ENCODE peak calls at places on chromosome 9, in four cellular contexts. C is ELF-1, Q is fibroblast of villous mesenchyme, S is amniotic stem cell. G is an unnamed sample.

GRCh38 chr9:35760651-35761050 is 6.6 kb upstream of the MSMP start:
- DNase-seq in C (no peak), Q (no peak), S (no peak), G (peak)

GRCh38 chr9:5939530-5939929 is 48.8 kb downstream of the MLANA start:
- DNase-seq in C (no peak), Q (no peak), S (no peak), G (no peak)

GRCh38 chr9:4750021-4750673 is 9.1 kb upstream of the AK3 start:
- DNase-seq in C (peak), Q (peak), S (no peak), G (peak)

GRCh38 chr9:70554881-70555280 is 140.4 kb upstream of the KLF9 start:
- DNase-seq in C (no peak), Q (no peak), S (no peak), G (no peak)

GRCh38 chr9:38047301-38048251 is 21.5 kb downstream of the SHB start:
- DNase-seq in C (peak), Q (peak), S (peak), G (peak)

GRCh38 chr9:130948266-130948665 is 9.2 kb upstream of the FIBCD1 start:
- DNase-seq in C (no peak), Q (no peak), S (no peak), G (peak)

GRCh38 chr9:686381-686813 is 155.1 kb upstream of the DMRT1 start:
- DNase-seq in C (no peak), Q (no peak), S (peak), G (peak)

GRCh38 chr9:20419552-20419951 is 202.7 kb downstream of the MLLT3 start:
- DNase-seq in C (no peak), Q (no peak), S (no peak), G (no peak)

GRCh38 chr9:27204578-27204977 is 92.4 kb downstream of the EQTN start:
- DNase-seq in C (no peak), Q (peak), S (no peak), G (peak)

GRCh38 chr9:109010676-109011655 is 2.3 kb downstream of the CTNNAL1 start:
- DNase-seq in C (no peak), Q (peak), S (peak), G (peak)

GRCh38 chr9:136551401-136552116 is 5.7 kb upstream of the NOTCH1 start:
- DNase-seq in C (no peak), Q (peak), S (peak), G (peak)

GRCh38 chr9:21555911-21556310 is 73.8 kb upstream of the IFNE start:
- DNase-seq in C (no peak), Q (peak), S (no peak), G (peak)

GRCh38 chr9:124282442-124283231 is 24.9 kb downstream of the NEK6 start:
- DNase-seq in C (no peak), Q (peak), S (no peak), G (no peak)